ENCODE peak calls at places on chromosome 10, in six cellular contexts. R is endothelial cell of umbilical vein, W is K562, F is GM12878, U is HepG2, X is A549. V is an unnamed sample.

GRCh38 chr10:34290412-34291082 is 524.5 kb downstream of the PARD3 start:
- DNase-seq in X (no peak), W (no peak), U (peak), R (peak), F (no peak), V (peak)

GRCh38 chr10:86311176-86311575 is 55.4 kb downstream of the GRID1 start:
- DNase-seq in U (no peak), X (no peak), F (no peak), R (no peak), W (peak), V (no peak)

GRCh38 chr10:72086466-72087391 is 1.6 kb downstream of the SPOCK2 start:
- DNase-seq in F (no peak), X (no peak), R (no peak), W (no peak), U (peak), V (no peak)

GRCh38 chr10:1596482-1596881 is 140.8 kb downstream of the ADARB2 start:
- DNase-seq in X (no peak), R (no peak), F (no peak), U (no peak), W (no peak), V (no peak)

GRCh38 chr10:43230909-43231522 is 35.8 kb downstream of the RASGEF1A start:
- DNase-seq in R (no peak), X (no peak), U (no peak), F (no peak), W (no peak), V (no peak)

GRCh38 chr10:70602665-70603438 is at the start of gene PRF1:
- DNase-seq in F (no peak), X (no peak), R (no peak), W (peak), U (peak), V (peak)

GRCh38 chr10:35412336-35412735 is 76.0 kb downstream of the CCNY start:
- DNase-seq in W (no peak), U (no peak), R (no peak), F (no peak), X (no peak), V (no peak)

GRCh38 chr10:72308320-72308987 is 34.7 kb downstream of the DDIT4 start:
- DNase-seq in R (peak), F (no peak), X (peak), U (peak), W (peak), V (peak)

GRCh38 chr10:91164520-91165065 is 55.9 kb upstream of the PCGF5 start:
- DNase-seq in W (peak), R (no peak), U (no peak), F (no peak), X (no peak), V (no peak)

GRCh38 chr10:22620140-22620857 is 94.1 kb downstream of the PIP4K2A start:
- DNase-seq in F (no peak), U (no peak), X (peak), W (peak), R (peak), V (no peak)

GRCh38 chr10:69693886-69694285 is 63.8 kb downstream of the FAM241B start:
- DNase-seq in X (no peak), R (no peak), W (no peak), U (no peak), F (no peak), V (no peak)

GRCh38 chr10:46215426-46215825 is 71.4 kb upstream of the ANTXRL start:
- DNase-seq in U (no peak), W (no peak), F (no peak), R (no peak), X (no peak), V (no peak)

GRCh38 chr10:106515206-106515790 is 649.2 kb downstream of the SORCS1 start:
- DNase-seq in F (no peak), R (no peak), U (no peak), X (no peak), W (no peak), V (no peak)

GRCh38 chr10:22491480-22491879 is 146.2 kb downstream of the SPAG6 start:
- DNase-seq in U (no peak), W (no peak), R (no peak), F (no peak), X (no peak), V (no peak)

GRCh38 chr10:102375867-102376266 is 19.6 kb upstream of the NFKB2 start:
- DNase-seq in U (no peak), W (no peak), R (no peak), X (no peak), F (no peak), V (no peak)

GRCh38 chr10:102371295-102371694 is 24.2 kb upstream of the NFKB2 start:
- DNase-seq in U (no peak), F (no peak), R (no peak), W (no peak), X (no peak), V (no peak)

GRCh38 chr10:102376901-102377300 is 18.6 kb upstream of the NFKB2 start:
- DNase-seq in R (no peak), X (no peak), F (no peak), U (no peak), W (no peak), V (no peak)

GRCh38 chr10:102379383-102379782 is 16.1 kb upstream of the NFKB2 start:
- DNase-seq in F (no peak), W (no peak), R (no peak), X (no peak), U (no peak), V (no peak)

GRCh38 chr10:102375250-102375649 is 20.3 kb upstream of the NFKB2 start:
- DNase-seq in W (no peak), F (no peak), R (no peak), X (no peak), U (no peak), V (no peak)
- TF ChIP-seq CTCF in W (peak), F (no peak), R (no peak), X (no peak), U (peak), V (peak)

DNA sequence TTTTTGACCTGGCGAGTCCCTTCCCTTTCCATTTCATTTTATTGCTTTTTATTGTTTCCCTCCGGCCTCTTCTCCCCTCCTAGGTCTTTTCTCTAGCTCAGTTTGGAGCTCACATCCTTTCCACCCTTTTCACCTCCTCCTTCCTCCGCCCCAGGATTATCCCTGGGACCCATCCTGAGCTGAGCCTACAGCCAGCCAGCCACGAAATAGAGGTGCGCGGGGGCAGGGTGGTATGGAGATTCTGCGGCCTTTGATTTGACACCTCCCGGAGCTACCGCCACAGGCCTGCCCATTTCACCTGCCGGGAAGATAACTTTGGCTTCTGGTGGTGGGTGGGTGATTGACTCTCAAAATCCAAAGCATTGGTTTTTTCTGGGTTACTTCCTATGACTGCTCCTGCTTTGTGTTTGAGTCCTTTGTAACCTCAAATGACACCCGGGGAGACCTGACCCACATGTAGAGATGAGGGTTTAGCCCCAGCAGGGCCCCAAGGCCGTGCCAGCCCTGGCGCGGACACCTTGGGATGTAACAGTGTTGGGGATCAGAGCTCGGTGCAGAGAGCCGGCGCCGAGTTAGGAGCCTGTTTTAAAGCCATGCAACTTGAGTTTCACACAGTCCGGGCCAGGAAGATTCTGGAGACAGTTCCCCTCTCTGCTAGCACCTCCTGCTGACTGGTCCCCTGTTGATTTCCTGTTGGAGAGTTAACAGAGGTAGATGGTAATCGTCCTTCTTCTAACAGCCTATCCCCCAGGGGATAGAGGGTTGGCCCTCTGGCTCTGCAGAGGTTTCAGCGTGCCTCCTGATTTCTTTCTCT is 1.5 kb downstream of the DUSP5 start:
- DNase-seq in W (peak), F (peak), R (peak), X (peak), U (peak), V (peak)
- TF ChIP-seq POLR2A in W (no peak), F (peak), R (no peak), X (no peak), U (no peak), V (no peak)

DNA sequence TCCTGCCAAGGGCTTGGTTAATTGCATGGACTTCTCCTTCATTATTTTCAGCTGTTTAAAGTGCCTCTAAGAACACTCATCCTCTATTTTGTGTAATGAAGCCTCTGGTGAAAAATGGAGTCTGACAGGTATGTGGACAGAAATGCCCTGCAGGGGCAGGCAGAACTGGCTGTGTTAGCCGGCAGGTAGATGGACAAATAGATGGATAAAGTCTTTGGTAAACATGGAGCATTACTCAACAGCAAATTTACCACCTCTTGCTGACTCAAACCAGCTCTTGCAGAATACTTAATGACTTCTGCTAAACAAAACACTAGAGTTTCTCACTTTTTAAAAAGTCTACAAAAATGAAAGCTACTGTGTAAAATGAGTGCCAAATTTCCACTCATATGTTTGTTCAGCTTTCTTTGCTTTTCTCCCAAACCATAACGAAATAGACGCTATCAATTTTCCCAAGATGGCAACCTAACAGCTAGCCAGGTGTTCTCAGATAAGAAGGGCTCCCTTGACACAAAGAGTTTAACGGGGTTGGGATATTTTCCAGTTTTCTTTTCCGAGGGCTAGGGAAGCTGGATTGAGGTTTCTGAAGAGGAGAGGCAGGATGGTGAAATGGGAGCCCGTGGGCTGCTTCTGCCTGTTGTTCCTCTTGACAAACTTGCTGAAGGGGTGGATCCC is 71.9 kb upstream of the HABP2 start:
- DNase-seq in U (no peak), W (no peak), X (no peak), R (no peak), F (no peak), V (no peak)
- TF ChIP-seq MYC in U (no peak), W (no peak), X (no peak), R (no peak), F (no peak), V (no peak)

GRCh38 chr10:60346661-60347060 is 43.0 kb downstream of the ANK3 start:
- DNase-seq in W (no peak), F (no peak), U (no peak), R (no peak), X (no peak), V (no peak)

GRCh38 chr10:60348982-60349381 is 40.7 kb downstream of the ANK3 start:
- DNase-seq in F (no peak), U (no peak), W (no peak), R (no peak), X (no peak), V (no peak)

GRCh38 chr10:60350400-60350799 is 39.3 kb downstream of the ANK3 start:
- DNase-seq in U (no peak), X (no peak), F (no peak), W (peak), R (peak), V (no peak)

GRCh38 chr10:60349426-60349825 is 40.2 kb downstream of the ANK3 start:
- DNase-seq in W (no peak), F (no peak), U (no peak), X (no peak), R (no peak), V (no peak)

GRCh38 chr10:60347270-60347669 is 42.4 kb downstream of the ANK3 start:
- DNase-seq in W (no peak), F (no peak), U (no peak), R (no peak), X (no peak), V (no peak)
- TF ChIP-seq CTCF in W (no peak), F (no peak), U (no peak), R (no peak), X (no peak), V (no peak)

GRCh38 chr10:32958085-32958991 is at the start of gene ITGB1:
- DNase-seq in X (peak), R (peak), W (peak), U (peak), F (no peak), V (peak)
- TF ChIP-seq POLR2A in X (peak), R (peak), W (peak), U (peak), F (peak), V (peak)

DNA sequence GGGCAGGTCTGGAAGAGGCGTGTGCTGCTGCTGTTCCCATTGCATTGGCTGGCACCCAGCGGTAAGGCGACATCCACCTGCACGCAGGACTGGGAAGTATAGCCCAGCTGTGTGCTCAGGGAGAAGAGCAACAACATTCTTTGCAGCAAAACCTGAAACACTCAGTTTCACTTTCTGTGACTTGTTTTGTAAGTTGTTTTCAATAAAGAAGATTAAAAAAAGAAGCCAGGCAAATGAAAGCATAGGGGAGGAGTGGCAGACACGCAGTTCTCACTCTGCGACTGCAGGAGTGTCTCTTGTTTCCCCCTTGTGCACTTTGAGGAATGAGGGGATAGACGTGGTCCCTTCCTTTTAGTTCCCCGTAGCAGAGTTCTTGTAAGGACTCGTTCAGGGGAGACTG is 5.8 kb downstream of the FBH1 start:
- DNase-seq in R (no peak), W (no peak), F (peak), U (no peak), X (no peak), V (no peak)
- TF ChIP-seq MYC in R (no peak), W (no peak), F (no peak), U (no peak), X (no peak), V (no peak)

DNA sequence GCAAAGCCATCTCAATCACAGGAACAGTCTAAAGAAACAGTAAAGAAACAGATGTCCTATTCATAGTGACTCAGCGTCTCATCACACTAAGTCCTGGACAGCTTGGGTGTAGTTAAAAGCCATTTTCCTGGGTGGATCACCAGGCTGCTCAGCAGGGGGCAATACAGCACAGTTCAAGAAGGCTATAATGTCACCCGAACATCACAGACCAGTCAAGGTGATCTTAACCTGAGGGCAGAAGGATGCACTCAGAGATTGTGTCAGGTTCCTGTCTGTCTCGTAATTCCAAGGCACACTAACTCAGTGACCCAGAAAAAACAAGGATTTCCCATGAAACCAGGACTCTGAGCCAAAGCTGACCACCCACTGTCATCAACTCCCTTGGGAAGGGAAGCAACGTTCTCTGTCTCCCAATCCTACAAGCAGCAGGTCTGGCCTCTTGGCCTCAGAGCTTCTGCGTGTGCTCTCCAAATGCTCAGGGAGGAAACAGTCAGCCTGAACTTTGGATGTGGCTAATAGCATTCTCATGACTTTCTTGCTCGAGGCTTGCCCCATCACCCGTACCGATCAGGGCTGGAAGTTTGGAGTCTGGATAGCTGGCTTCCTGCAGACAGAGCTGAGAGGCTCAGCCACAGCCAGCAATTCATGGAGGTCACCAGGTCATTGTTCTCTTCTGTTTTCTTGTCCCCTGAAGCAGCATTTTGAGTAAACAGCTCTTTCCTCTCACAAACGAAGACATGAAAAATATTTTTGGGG is 90.4 kb upstream of the FAM171A1 start:
- DNase-seq in F (no peak), X (peak), W (peak), R (peak), U (no peak), V (peak)
- TF ChIP-seq CTCF in F (peak), X (peak), W (peak), R (peak), U (peak), V (no peak)

DNA sequence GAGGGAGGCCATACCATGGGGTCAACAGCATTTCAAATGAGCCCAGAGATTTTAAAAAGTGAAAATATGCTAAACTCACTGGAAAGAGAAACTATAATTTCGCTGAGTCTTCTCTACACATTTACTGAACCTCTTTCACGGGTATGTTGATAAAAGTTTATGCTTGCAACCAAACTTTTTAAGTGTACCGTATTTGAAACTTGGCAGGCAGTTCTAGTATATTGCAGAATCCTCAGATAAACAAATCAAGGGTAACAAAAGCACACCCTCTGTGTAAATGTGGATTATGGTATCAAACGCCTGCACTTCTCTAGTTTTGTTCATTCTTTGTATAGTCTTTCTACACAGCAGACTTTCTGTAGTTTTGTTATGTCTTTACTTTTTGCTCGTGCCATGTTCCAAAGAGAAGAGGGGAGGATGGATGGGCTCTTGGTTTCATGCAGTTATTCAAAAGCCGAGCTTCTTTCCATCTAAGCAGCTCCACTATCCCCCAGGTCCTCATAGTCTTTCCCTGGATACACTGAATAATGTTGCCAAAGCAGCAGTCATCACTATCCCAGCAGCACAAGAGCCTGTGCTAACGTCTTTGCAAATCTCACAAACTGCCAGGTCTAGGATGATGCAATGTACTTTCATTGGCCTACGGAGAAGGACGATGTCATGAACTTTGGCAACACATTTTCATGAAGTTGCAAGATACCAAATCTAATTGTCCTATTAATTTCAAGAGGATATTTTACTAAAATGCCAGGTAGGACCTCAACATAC is 131.2 kb downstream of the MPP7 start:
- DNase-seq in F (no peak), R (no peak), X (no peak), W (no peak), U (no peak), V (no peak)
- TF ChIP-seq POLR2A in F (no peak), R (no peak), X (no peak), W (no peak), U (no peak), V (no peak)

DNA sequence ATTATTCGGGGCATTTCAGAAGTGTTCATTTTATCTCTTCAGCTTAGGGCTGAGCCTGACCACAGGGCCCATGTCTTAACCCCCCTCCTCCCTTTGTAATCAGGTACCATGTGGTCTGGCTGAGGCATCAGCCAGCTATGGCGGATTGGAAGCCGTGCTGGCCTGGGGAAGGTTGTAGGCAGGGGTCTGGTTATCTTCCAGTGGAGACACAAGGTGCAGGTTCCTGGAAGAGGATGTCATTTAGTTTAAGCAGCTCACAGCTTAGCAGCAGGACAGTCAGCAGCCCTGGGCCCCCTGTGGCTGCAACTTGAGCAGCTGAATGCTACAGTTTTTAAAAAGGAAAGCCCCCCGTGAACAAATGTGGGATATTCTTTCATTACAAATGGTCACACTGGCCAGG is 22.1 kb downstream of the BAG3 start:
- DNase-seq in F (no peak), X (no peak), R (no peak), W (peak), U (no peak), V (no peak)
- TF ChIP-seq MYC in F (no peak), X (no peak), R (no peak), W (no peak), U (no peak), V (no peak)

GRCh38 chr10:74213571-74214162 is 62.6 kb downstream of the ADK start:
- DNase-seq in R (peak), X (peak), W (peak), F (no peak), U (peak), V (peak)
- TF ChIP-seq CTCF in R (peak), X (peak), W (peak), F (peak), U (peak), V (peak)